ENCODE peak calls at places on chromosomes 1 and 21, in seven cellular contexts. U, G, X, F, O, B and Z are unnamed samples.
A peak's percentile ranks its signal among the peaks of the same experiment; 100 is the strongest.

GRCh38 chr1:24702511-24703293 is 42.5 kb upstream of the CLIC4 start:
- DNase-seq in U (no peak), G (no peak), X (peak; percentile 96), F (no peak), O (peak; percentile 65), B (no peak), Z (no peak)

GRCh38 chr1:176857632-176858031 is 306.9 kb downstream of the ASTN1 start:
- DNase-seq in U (no peak), G (no peak), X (peak; percentile 2), F (no peak), O (no peak), B (no peak), Z (no peak)

GRCh38 chr21:39908265-39908923 is 41.2 kb downstream of the PCP4 start:
- DNase-seq in U (no peak), G (no peak), X (no peak), F (peak; percentile 36), O (no peak), B (no peak), Z (no peak)

GRCh38 chr1:114131526-114132220 is 22.0 kb downstream of the SYT6 start:
- DNase-seq in U (no peak), G (no peak), X (no peak), F (no peak), O (no peak), B (no peak), Z (no peak)

GRCh38 chr1:247338723-247339270 is 7.1 kb upstream of the ZNF496 start:
- DNase-seq in U (no peak), G (no peak), X (peak; percentile 29), F (no peak), O (no peak), B (no peak), Z (no peak)

GRCh38 chr1:179146916-179147315 is 65.0 kb downstream of the TOR3A start:
- DNase-seq in U (no peak), G (no peak), X (peak; percentile 62), F (no peak), O (no peak), B (no peak), Z (no peak)

GRCh38 chr1:2419416-2419815 is 7.1 kb upstream of the PEX10 start:
- DNase-seq in U (no peak), G (no peak), X (no peak), F (no peak), O (no peak), B (no peak), Z (no peak)

GRCh38 chr1:88943221-88943620 is 49.2 kb downstream of the KYAT3 start:
- DNase-seq in U (no peak), G (no peak), X (peak; percentile 22), F (no peak), O (no peak), B (no peak), Z (no peak)

GRCh38 chr21:42162831-42163510 is 56.0 kb upstream of the ABCG1 start:
- DNase-seq in U (no peak), G (no peak), X (no peak), F (no peak), O (no peak), B (no peak), Z (no peak)

GRCh38 chr1:1665815-1666251 is 7.0 kb upstream of the CDK11B start:
- DNase-seq in U (no peak), G (peak; percentile 21), X (no peak), F (peak; percentile 72), O (no peak), B (no peak), Z (no peak)

GRCh38 chr21:27421654-27422053 is 454.8 kb upstream of the ADAMTS5 start:
- DNase-seq in U (no peak), G (no peak), X (no peak), F (no peak), O (no peak), B (no peak), Z (no peak)

GRCh38 chr21:43835061-43835460 is 30.0 kb upstream of the AGPAT3 start:
- DNase-seq in U (no peak), G (no peak), X (no peak), F (no peak), O (no peak), B (no peak), Z (no peak)

GRCh38 chr1:112808861-112809684 is 93.9 kb upstream of the PPM1J start:
- DNase-seq in U (no peak), G (peak; percentile 55), X (peak; percentile 45), F (peak; percentile 91), O (peak; percentile 82), B (no peak), Z (no peak)

GRCh38 chr1:159577446-159577845 is 10.2 kb upstream of the APCS start:
- DNase-seq in U (no peak), G (no peak), X (no peak), F (no peak), O (no peak), B (no peak), Z (no peak)

GRCh38 chr1:185480545-185480944 is 163.5 kb upstream of the IVNS1ABP start:
- DNase-seq in U (no peak), G (no peak), X (no peak), F (no peak), O (no peak), B (no peak), Z (no peak)

GRCh38 chr1:55211909-55212308 is 3.3 kb downstream of the USP24 start:
- DNase-seq in U (no peak), G (no peak), X (no peak), F (no peak), O (no peak), B (no peak), Z (no peak)

GRCh38 chr1:89833183-89834077 is 12.6 kb downstream of the LRRC8D start:
- DNase-seq in U (no peak), G (no peak), X (no peak), F (no peak), O (no peak), B (no peak), Z (no peak)

GRCh38 chr1:47561523-47562007 is 123.7 kb downstream of the FOXD2 start:
- DNase-seq in U (no peak), G (no peak), X (peak; percentile 31), F (no peak), O (peak; percentile 48), B (no peak), Z (no peak)

GRCh38 chr1:155984341-155984740 is 6.0 kb upstream of the ARHGEF2 start:
- DNase-seq in U (no peak), G (no peak), X (no peak), F (peak; percentile 89), O (no peak), B (no peak), Z (no peak)

GRCh38 chr1:171645553-171646336 is 6.7 kb downstream of the MYOC start:
- DNase-seq in U (no peak), G (no peak), X (peak; percentile 40), F (no peak), O (peak; percentile 88), B (peak; percentile 8), Z (no peak)

GRCh38 chr1:81805537-81806431 is 5.0 kb downstream of the ADGRL2 start:
- DNase-seq in U (no peak), G (no peak), X (no peak), F (no peak), O (no peak), B (no peak), Z (no peak)

GRCh38 chr1:50080904-50081586 is 27.7 kb upstream of the ELAVL4 start:
- DNase-seq in U (no peak), G (no peak), X (peak; percentile 1), F (peak; percentile 27), O (no peak), B (no peak), Z (no peak)

GRCh38 chr1:175725684-175726083 is 17.7 kb downstream of the TNR start:
- DNase-seq in U (no peak), G (no peak), X (peak; percentile 6), F (peak; percentile 64), O (no peak), B (no peak), Z (no peak)

GRCh38 chr1:185017338-185017737 is 28.0 kb upstream of the RNF2 start:
- DNase-seq in U (peak; percentile 80), G (no peak), X (peak; percentile 95), F (no peak), O (no peak), B (no peak), Z (no peak)

GRCh38 chr1:8259498-8260290 is 58.2 kb upstream of the SLC45A1 start:
- DNase-seq in U (peak; percentile 51), G (no peak), X (peak; percentile 85), F (no peak), O (no peak), B (no peak), Z (no peak)

GRCh38 chr1:92690212-92690906 is 94.5 kb downstream of the EVI5 start:
- DNase-seq in U (no peak), G (no peak), X (no peak), F (no peak), O (no peak), B (no peak), Z (no peak)

GRCh38 chr1:76713535-76713934 is 153.7 kb upstream of the ST6GALNAC5 start:
- DNase-seq in U (no peak), G (no peak), X (no peak), F (no peak), O (no peak), B (no peak), Z (peak; percentile 0)

GRCh38 chr1:214958491-214958890 is 124.0 kb upstream of the KCNK2 start:
- DNase-seq in U (no peak), G (no peak), X (no peak), F (no peak), O (no peak), B (no peak), Z (no peak)

GRCh38 chr1:53327183-53327941 is 508 bp downstream of the LRP8 start:
- DNase-seq in U (no peak), G (peak; percentile 62), X (peak; percentile 44), F (peak; percentile 51), O (no peak), B (no peak), Z (no peak)

GRCh38 chr1:7491089-7491817 is 279.8 kb upstream of the VAMP3 start:
- DNase-seq in U (no peak), G (no peak), X (peak; percentile 85), F (no peak), O (no peak), B (no peak), Z (no peak)

GRCh38 chr1:51520700-51521248 is 1.7 kb upstream of the EPS15 start:
- DNase-seq in U (no peak), G (no peak), X (no peak), F (no peak), O (no peak), B (no peak), Z (no peak)

GRCh38 chr1:903721-904270 is 19.9 kb upstream of the SAMD11 start:
- DNase-seq in U (no peak), G (no peak), X (no peak), F (no peak), O (peak; percentile 23), B (no peak), Z (no peak)

GRCh38 chr1:232510367-232511110 is 119.4 kb downstream of the SIPA1L2 start:
- DNase-seq in U (no peak), G (no peak), X (no peak), F (no peak), O (no peak), B (no peak), Z (no peak)

GRCh38 chr21:31282095-31282709 is 61.9 kb downstream of the TIAM1 start:
- DNase-seq in U (peak; percentile 99), G (no peak), X (peak; percentile 100), F (no peak), O (peak; percentile 33), B (no peak), Z (no peak)